ENCODE peak calls at places on chromosomes 13 and 19, in ten cellular contexts. W is activated CD8-positive, alpha-beta memory T cell treated with anti-CD3 and anti-CD28 coated beads, Interleukin-2, amount 50 U/mL, for 4 hours; K is NCI-H1092; S is OCI-LY7; C is stimulated activated CD8-positive, alpha-beta memory T cell treated with anti-CD3 and anti-CD28 coated beads, Interleukin-7, amount 100 ng/mL, for 24 hours; O is stimulated activated CD4-positive, alpha-beta T cell treated with anti-CD3 and anti-CD28 coated beads, Interleukin-15, amount 100 ng/mL, for 24 hours; N is activated T-cell treated with anti-CD3 and anti-CD28 coated beads, Interleukin-2, amount 50 U/mL, for 72 hours; H is CD8-positive, alpha-beta memory T cell; T is anterior cingulate cortex; X is SW480. G is an unnamed sample.

GRCh38 chr13:98422046-98422445 is 154.9 kb downstream of the STK24 start:
- DNase-seq in W (no peak), K (no peak), S (no peak), C (no peak), O (no peak), N (no peak), H (no peak), T (no peak), X (no peak), G (no peak)

GRCh38 chr13:36998624-36999041 is 507 bp downstream of the ALG5 start:
- DNase-seq in W (peak; percentile 29), K (peak; percentile 18), S (peak; percentile 29), C (no peak), O (peak; percentile 27), N (peak; percentile 21), H (peak; percentile 56), T (no peak), X (peak; percentile 12), G (peak; percentile 55)

GRCh38 chr13:88887045-88887662 is 1216.0 kb downstream of the SLITRK5 start:
- DNase-seq in W (no peak), K (no peak), S (no peak), C (no peak), O (no peak), N (no peak), H (no peak), T (no peak), X (no peak), G (no peak)

GRCh38 chr13:43245374-43245964 is 222.1 kb downstream of the DNAJC15 start:
- DNase-seq in W (no peak), K (no peak), S (no peak), C (no peak), O (no peak), N (no peak), H (no peak), T (no peak), X (no peak), G (no peak)

GRCh38 chr19:37128821-37129177 is 43.7 kb downstream of the ZNF585A start:
- DNase-seq in W (no peak), K (no peak), S (no peak), C (no peak), O (no peak), N (no peak), H (no peak), T (no peak), X (no peak), G (no peak)

GRCh38 chr13:79989251-79989661 is 351.7 kb downstream of the SPRY2 start:
- DNase-seq in W (no peak), K (no peak), S (no peak), C (no peak), O (no peak), N (no peak), H (no peak), T (no peak), X (no peak), G (no peak)

GRCh38 chr19:12668937-12669271 is 2.3 kb downstream of the WDR83 start:
- DNase-seq in W (peak; percentile 72), K (no peak), S (no peak), C (no peak), O (peak; percentile 78), N (peak; percentile 77), H (peak; percentile 82), T (no peak), X (peak; percentile 53), G (peak; percentile 69)

GRCh38 chr19:39342647-39343305 is 555 bp downstream of the SAMD4B start:
- DNase-seq in W (peak; percentile 26), K (no peak), S (no peak), C (no peak), O (no peak), N (no peak), H (peak; percentile 50), T (no peak), X (no peak), G (no peak)

GRCh38 chr19:17052439-17052838 is 22.8 kb downstream of the HAUS8 start:
- DNase-seq in W (no peak), K (no peak), S (peak; percentile 44), C (no peak), O (no peak), N (no peak), H (no peak), T (peak; percentile 1), X (peak; percentile 44), G (no peak)

GRCh38 chr13:21683034-21683733 is 12.3 kb downstream of the FGF9 start:
- DNase-seq in W (no peak), K (no peak), S (no peak), C (no peak), O (no peak), N (no peak), H (no peak), T (no peak), X (peak; percentile 36), G (no peak)

GRCh38 chr19:35995655-35995993 is 636 bp downstream of the SDHAF1 start:
- DNase-seq in W (no peak), K (no peak), S (peak; percentile 59), C (no peak), O (peak; percentile 62), N (peak; percentile 58), H (peak; percentile 62), T (no peak), X (peak; percentile 54), G (no peak)

GRCh38 chr13:27257648-27258253 is 6.4 kb downstream of the RPL21 start:
- DNase-seq in W (no peak), K (no peak), S (no peak), C (no peak), O (no peak), N (no peak), H (no peak), T (no peak), X (no peak), G (no peak)